ENCODE peak calls at places on chromosome 6, in six cellular contexts. W is WERI-Rb-1; N is lower lobe of right lung; C is CD8-positive, alpha-beta T cell; E is mammary epithelial cell; S is HFF-Myc. B is an unnamed sample.

GRCh38 chr6:100493206-100493888 is 28.6 kb upstream of the SIM1 start:
- DNase-seq in S (no peak), E (peak; percentile 90), C (no peak), N (no peak), W (no peak), B (no peak)

GRCh38 chr6:169158182-169158573 is 95.5 kb downstream of the THBS2 start:
- DNase-seq in N (no peak), C (no peak), E (no peak), S (no peak), W (no peak), B (peak; percentile 87)

GRCh38 chr6:47066418-47066817 is 24.3 kb upstream of the ADGRF1 start:
- DNase-seq in C (no peak), N (no peak), W (no peak), E (peak; percentile 51), S (no peak), B (no peak)

GRCh38 chr6:137248702-137249101 is 29.5 kb upstream of the IFNGR1 start:
- DNase-seq in W (no peak), C (no peak), S (no peak), N (no peak), E (no peak), B (no peak)

GRCh38 chr6:25218346-25218745 is 60.8 kb upstream of the CARMIL1 start:
- DNase-seq in C (no peak), W (no peak), N (no peak), S (no peak), E (no peak), B (no peak)

GRCh38 chr6:11021003-11021402 is 23.1 kb downstream of the ELOVL2 start:
- DNase-seq in N (no peak), S (no peak), C (no peak), E (no peak), W (no peak), B (no peak)

GRCh38 chr6:82687855-82688254 is 324.2 kb downstream of the TPBG start:
- DNase-seq in W (no peak), C (no peak), E (no peak), N (no peak), S (no peak), B (no peak)

GRCh38 chr6:169159331-169159730 is 94.3 kb downstream of the THBS2 start:
- DNase-seq in E (no peak), W (no peak), S (no peak), C (no peak), N (no peak), B (no peak)

GRCh38 chr6:119119989-119120388 is 41.5 kb upstream of the FAM184A start:
- DNase-seq in C (no peak), E (peak; percentile 45), W (no peak), S (no peak), N (no peak), B (no peak)

GRCh38 chr6:109428889-109429477 is 11.4 kb downstream of the PPIL6 start:
- DNase-seq in W (no peak), S (peak; percentile 58), E (no peak), N (no peak), C (no peak), B (no peak)

GRCh38 chr6:84350397-84350796 is 123.0 kb upstream of the CEP162 start:
- DNase-seq in E (no peak), C (no peak), N (no peak), W (no peak), S (no peak), B (no peak)

GRCh38 chr6:31896856-31897611 is 464 bp downstream of the EHMT2 start:
- DNase-seq in E (no peak), C (no peak), N (no peak), W (no peak), S (no peak), B (no peak)

GRCh38 chr6:56040875-56041274 is 165.5 kb upstream of the BMP5 start:
- DNase-seq in S (no peak), N (no peak), E (no peak), C (no peak), W (no peak), B (no peak)

GRCh38 chr6:7590918-7591302 is 912 bp downstream of the SNRNP48 start:
- DNase-seq in N (no peak), S (no peak), C (no peak), E (no peak), W (no peak), B (no peak)

GRCh38 chr6:119966484-119966883 is 616.9 kb upstream of the MAN1A1 start:
- DNase-seq in C (no peak), N (no peak), S (no peak), E (no peak), W (peak; percentile 46), B (peak; percentile 32)

DNA sequence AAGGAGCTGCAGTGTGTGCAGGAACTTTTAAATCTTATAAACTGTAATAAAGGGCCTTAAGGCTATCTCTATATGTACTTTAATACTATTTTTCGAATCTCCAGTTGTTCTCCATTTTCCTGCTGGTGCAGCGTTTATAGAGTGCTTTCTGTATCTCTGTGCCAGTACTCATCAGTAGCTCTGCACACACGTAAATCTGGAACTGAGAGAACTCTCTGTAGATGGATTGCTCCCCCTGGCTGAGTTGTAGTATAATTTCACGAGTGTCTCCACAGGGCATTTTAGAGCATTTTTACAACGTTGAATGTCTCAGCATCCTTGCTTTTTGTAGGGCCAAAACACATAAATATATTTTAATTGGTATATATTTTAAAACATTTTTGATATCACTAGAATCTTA is 256.5 kb downstream of the TRDN start:
- DNase-seq in W (peak; percentile 35), E (peak; percentile 14), N (no peak), C (no peak), S (no peak), B (no peak)
- TF ChIP-seq CTCF in W (peak; percentile 44), E (peak; percentile 24), N (no peak), C (no peak), S (no peak), B (no peak)

GRCh38 chr6:161152904-161153662 is 120.8 kb downstream of the AGPAT4 start:
- DNase-seq in W (no peak), N (no peak), C (no peak), S (no peak), E (no peak), B (no peak)
- TF ChIP-seq CTCF in W (peak; percentile 56), N (peak; percentile 49), C (no peak), S (peak; percentile 58), E (peak; percentile 46), B (peak; percentile 25)

DNA sequence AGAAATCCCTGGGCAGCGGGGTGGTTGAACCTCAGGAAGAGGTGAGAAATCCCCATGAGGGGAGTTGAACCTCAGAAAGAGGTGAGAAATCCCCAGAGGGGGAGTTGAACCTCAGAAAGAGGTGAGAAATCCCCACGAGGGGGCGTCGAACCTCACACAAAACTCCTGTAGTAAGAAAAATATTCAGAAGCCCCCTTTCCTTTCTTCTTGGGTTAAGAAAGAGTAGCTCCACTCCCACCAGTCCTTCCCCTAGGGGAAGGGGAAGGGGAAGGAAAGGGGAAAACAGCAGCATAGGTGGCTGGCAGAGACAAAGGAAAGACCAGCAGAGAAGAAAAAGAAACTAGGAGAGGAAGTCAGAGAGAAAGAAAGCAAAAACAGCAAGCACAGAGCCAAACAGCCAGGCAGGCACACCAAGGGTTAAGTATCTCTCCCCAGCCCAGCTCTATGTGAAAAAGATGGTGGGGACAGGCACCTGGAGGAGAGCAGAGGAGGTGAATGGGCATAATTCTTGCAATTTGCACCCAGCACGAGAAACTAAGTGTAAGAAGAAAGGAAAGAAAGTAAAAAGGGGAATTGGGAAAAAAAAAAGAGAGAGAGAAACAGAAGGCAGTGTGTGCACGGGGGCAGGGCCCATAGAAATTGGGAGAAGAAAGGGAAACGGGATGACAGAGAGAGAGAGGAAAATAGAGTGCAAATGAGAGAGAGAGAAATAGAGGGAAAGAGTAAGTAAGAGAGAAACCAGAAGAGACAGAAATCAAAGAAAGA is 88.2 kb downstream of the PLG start:
- DNase-seq in W (no peak), E (no peak), S (no peak), C (no peak), N (no peak), B (no peak)
- TF ChIP-seq CTCF in W (no peak), E (no peak), S (no peak), C (no peak), N (no peak), B (no peak)

DNA sequence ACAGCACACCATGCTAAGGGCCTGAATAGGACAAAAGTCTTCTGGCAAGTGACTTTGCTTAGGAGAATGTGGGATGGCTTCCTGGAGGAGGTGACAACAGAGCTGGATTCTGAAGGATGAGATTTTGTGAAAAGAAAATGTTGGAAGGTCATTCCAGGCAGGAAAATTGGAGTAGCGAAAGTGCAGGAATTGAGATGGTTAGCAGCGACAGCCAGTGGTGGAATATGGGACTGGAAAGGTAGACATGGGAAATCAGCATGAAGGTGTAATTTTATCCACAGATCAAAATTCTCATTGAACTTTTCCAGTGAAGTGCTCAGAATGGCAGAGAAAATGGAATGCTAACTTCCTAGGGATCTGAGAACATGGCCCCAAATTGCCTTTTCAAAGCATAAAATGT is 5.7 kb upstream of the BACH2 start:
- DNase-seq in W (no peak), N (no peak), S (no peak), E (no peak), C (no peak), B (no peak)
- TF ChIP-seq CTCF in W (no peak), N (no peak), S (no peak), E (no peak), C (no peak), B (no peak)

GRCh38 chr6:44470106-44470446 is 82.6 kb downstream of the CDC5L start:
- DNase-seq in N (no peak), W (no peak), S (no peak), E (no peak), C (no peak), B (no peak)
- TF ChIP-seq CTCF in N (peak; percentile 2), W (no peak), S (no peak), E (no peak), C (peak; percentile 18), B (no peak)

DNA sequence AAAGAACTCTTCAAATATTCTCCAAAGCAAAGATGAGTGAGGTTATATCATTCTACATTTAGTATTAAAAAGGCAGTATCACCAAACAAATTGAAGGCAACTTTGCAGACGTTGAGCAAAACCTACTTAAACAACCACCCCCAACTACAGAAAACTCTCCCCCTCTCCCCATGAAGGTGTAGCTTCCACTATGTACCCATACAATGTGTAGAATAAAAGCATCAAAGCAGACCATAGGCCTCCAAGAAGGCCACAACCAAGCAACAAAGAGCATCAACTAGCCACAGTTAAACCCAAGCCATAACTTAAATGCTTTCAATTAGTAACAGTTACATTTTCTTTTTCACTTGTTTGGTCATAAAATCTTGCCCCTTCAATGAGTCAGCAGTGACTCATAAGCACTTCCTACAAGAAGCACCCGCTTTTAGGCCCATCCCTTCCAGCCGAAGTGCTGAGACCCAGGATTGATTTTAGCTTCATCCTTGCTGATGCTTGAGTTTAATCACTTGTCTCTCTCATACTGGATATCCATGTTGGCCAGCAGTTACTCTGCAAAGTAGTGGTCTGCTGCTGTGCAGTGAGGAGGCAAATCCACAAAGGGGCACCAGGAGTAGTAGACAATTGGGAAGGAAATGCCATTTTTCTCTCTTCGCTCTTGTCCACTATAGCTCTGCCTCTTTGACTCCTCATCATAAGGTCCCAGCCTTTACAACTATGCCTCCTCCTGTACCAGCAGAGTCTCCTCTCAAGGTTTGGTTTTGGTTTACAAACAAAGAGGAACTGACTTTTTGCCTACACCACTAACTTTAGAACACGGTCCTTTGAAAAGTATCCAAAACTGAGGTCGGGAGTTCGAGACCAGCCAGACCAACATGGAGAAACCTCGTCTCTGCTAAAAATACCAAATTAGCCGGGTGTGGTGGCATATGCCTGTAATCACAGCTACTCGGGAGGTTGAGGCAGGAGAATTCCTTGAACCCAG is 8.4 kb upstream of the NUP153 start:
- DNase-seq in N (no peak), S (peak; percentile 89), C (no peak), W (no peak), E (peak; percentile 82), B (no peak)
- TF ChIP-seq CTCF in N (no peak), S (no peak), C (no peak), W (no peak), E (no peak), B (no peak)

B was measured in heart left ventricle.